ENCODE peak calls at places on chromosomes 5 and 9, in ten cellular contexts. H is neural crest cell; F is stimulated activated CD4-positive, alpha-beta T cell treated with anti-CD3 and anti-CD28 coated beads, Interleukin-1b, Interleukin-23, amount 100 ng/mL, for 24 hours; Q is NCI-H1436; X is amygdala; B is activated CD8-positive, alpha-beta memory T cell treated with anti-CD3 and anti-CD28 coated beads, Interleukin-2, amount 10 ng/mL, durations not matched to agents 7 days and 5 days; D is HTR-8/SVneo; J is mesothelial cell of epicardium; P is SHP77; U is Calu3. N is an unnamed sample.

GRCh38 chr5:3862906-3863305 is 267.3 kb downstream of the IRX1 start:
- DNase-seq in H (no peak), F (no peak), Q (no peak), X (no peak), B (no peak), D (no peak), J (no peak), P (no peak), U (no peak), N (no peak)

GRCh38 chr5:31231171-31231570 is 37.7 kb downstream of the CDH6 start:
- DNase-seq in H (no peak), F (no peak), Q (no peak), X (no peak), B (no peak), D (no peak), J (no peak), P (no peak), U (no peak), N (no peak)

GRCh38 chr5:157918811-157919742 is 60.1 kb upstream of the CLINT1 start:
- DNase-seq in H (no peak), F (no peak), Q (no peak), X (no peak), B (peak; percentile 41), D (no peak), J (no peak), P (no peak), U (peak; percentile 51), N (no peak)

GRCh38 chr5:135977375-135977928 is 22.7 kb upstream of the LECT2 start:
- DNase-seq in H (peak; percentile 77), F (no peak), Q (no peak), X (no peak), B (peak; percentile 53), D (no peak), J (no peak), P (no peak), U (peak; percentile 79), N (peak; percentile 32)

GRCh38 chr9:118596374-118597015 is 772.7 kb downstream of the BRINP1 start:
- DNase-seq in H (no peak), F (no peak), Q (no peak), X (no peak), B (no peak), D (peak; percentile 1), J (no peak), P (no peak), U (no peak), N (no peak)

GRCh38 chr9:137411670-137412380 is 11.1 kb downstream of the EXD3 start:
- DNase-seq in H (no peak), F (no peak), Q (no peak), X (no peak), B (peak; percentile 75), D (peak; percentile 88), J (no peak), P (no peak), U (peak; percentile 86), N (peak; percentile 94)

GRCh38 chr5:165209101-165209727 is 1703.8 kb downstream of the MAT2B start:
- DNase-seq in H (no peak), F (no peak), Q (no peak), X (no peak), B (no peak), D (peak; percentile 18), J (no peak), P (no peak), U (peak; percentile 6), N (no peak)

GRCh38 chr9:77177894-77178794 is 810 bp downstream of the VPS13A start:
- DNase-seq in H (peak; percentile 36), F (peak; percentile 25), Q (no peak), X (no peak), B (peak; percentile 73), D (no peak), J (no peak), P (peak; percentile 33), U (peak; percentile 24), N (no peak)

GRCh38 chr9:14312721-14313377 is 1.1 kb downstream of the NFIB start:
- DNase-seq in H (peak; percentile 35), F (no peak), Q (no peak), X (no peak), B (no peak), D (no peak), J (no peak), P (no peak), U (no peak), N (peak; percentile 17)

GRCh38 chr9:133378408-133378962 is 2.3 kb downstream of the STKLD1 start:
- DNase-seq in H (no peak), F (no peak), Q (no peak), X (no peak), B (no peak), D (no peak), J (no peak), P (no peak), U (no peak), N (no peak)

GRCh38 chr9:4389755-4390154 is 89.9 kb upstream of the GLIS3 start:
- DNase-seq in H (no peak), F (no peak), Q (no peak), X (no peak), B (no peak), D (no peak), J (no peak), P (no peak), U (no peak), N (no peak)

GRCh38 chr9:15423328-15423985 is 781 bp downstream of the SNAPC3 start:
- DNase-seq in H (no peak), F (no peak), Q (no peak), X (no peak), B (no peak), D (no peak), J (no peak), P (no peak), U (no peak), N (no peak)

GRCh38 chr5:92676839-92677197 is 904.2 kb downstream of the NR2F1-AS1 start:
- DNase-seq in H (no peak), F (no peak), Q (no peak), X (no peak), B (no peak), D (no peak), J (no peak), P (no peak), U (no peak), N (no peak)

GRCh38 chr5:43078956-43079355 is 38.8 kb upstream of the ANXA2R start:
- DNase-seq in H (no peak), F (no peak), Q (no peak), X (no peak), B (no peak), D (peak; percentile 88), J (no peak), P (no peak), U (no peak), N (no peak)

GRCh38 chr5:115657883-115658233 is 32.0 kb upstream of the TMED7 start:
- DNase-seq in H (no peak), F (no peak), Q (no peak), X (no peak), B (no peak), D (no peak), J (no peak), P (no peak), U (no peak), N (no peak)

GRCh38 chr9:114034176-114034575 is 43.9 kb downstream of the AMBP start:
- DNase-seq in H (no peak), F (no peak), Q (no peak), X (no peak), B (peak; percentile 29), D (no peak), J (no peak), P (no peak), U (no peak), N (no peak)

GRCh38 chr5:57902035-57902434 is 419.4 kb upstream of the ACTBL2 start:
- DNase-seq in H (no peak), F (no peak), Q (no peak), X (no peak), B (no peak), D (peak; percentile 14), J (no peak), P (no peak), U (no peak), N (no peak)

GRCh38 chr9:75001719-75002421 is 26.2 kb downstream of the CARNMT1 start:
- DNase-seq in H (no peak), F (no peak), Q (peak; percentile 69), X (no peak), B (no peak), D (peak; percentile 31), J (no peak), P (peak; percentile 1), U (peak; percentile 4), N (no peak)

N was measured in 8988T.